ENCODE peak calls at places on chromosomes 2 and 18, in eight cellular contexts. N, M, E, I, V, J, O and P are unnamed samples. For H3K9me3, the result is how much of the 10 kb centered on the place peaks cover.

GRCh38 chr2:233353769-233354499 is at the start of gene DGKD:
- DNase-seq in O (peak), I (peak), V (peak), N (peak), J (peak), E (peak), M (peak), P (peak)

GRCh38 chr2:177908824-177909223 is 163.8 kb downstream of the PDE11A start:
- DNase-seq in J (no peak), N (no peak), V (no peak), I (no peak), E (no peak), M (no peak), O (no peak), P (no peak)

GRCh38 chr18:13548106-13548819 is 178.1 kb downstream of the FAM210A start:
- DNase-seq in N (no peak), J (no peak), E (no peak), I (no peak), O (no peak), M (no peak), V (no peak), P (no peak)

GRCh38 chr2:95376311-95377215 is 25.9 kb upstream of the FAHD2A start:
- DNase-seq in N (no peak), I (no peak), E (no peak), O (no peak), M (no peak), V (no peak), J (no peak), P (no peak)

GRCh38 chr2:68975844-68976243 is 1.4 kb downstream of the GKN1 start:
- DNase-seq in J (no peak), V (no peak), N (no peak), I (no peak), O (no peak), M (no peak), E (no peak), P (no peak)

GRCh38 chr2:241412144-241412543 is 56.1 kb downstream of the FARP2 start:
- DNase-seq in V (no peak), I (no peak), N (peak), J (peak), E (peak), M (no peak), O (peak), P (no peak)

GRCh38 chr18:44685296-44685695 is 4.6 kb downstream of the SETBP1 start:
- DNase-seq in N (no peak), V (no peak), I (no peak), J (no peak), M (no peak), E (no peak), O (no peak), P (no peak)

GRCh38 chr2:231245253-231246094 is 47.0 kb downstream of the ARMC9 start:
- DNase-seq in O (no peak), E (peak), M (no peak), N (no peak), J (no peak), V (no peak), I (no peak), P (peak)

GRCh38 chr2:113840463-113840975 is 49.4 kb upstream of the ACTR3 start:
- DNase-seq in E (no peak), O (no peak), I (no peak), N (no peak), J (no peak), M (no peak), V (no peak), P (no peak)

GRCh38 chr18:13530879-13531387 is 195.4 kb downstream of the FAM210A start:
- DNase-seq in V (peak), O (peak), N (peak), M (peak), I (peak), E (peak), J (peak), P (peak)

GRCh38 chr2:12070581-12070980 is 324.1 kb downstream of the LPIN1 start:
- DNase-seq in O (no peak), I (no peak), N (peak), V (no peak), E (no peak), M (no peak), J (no peak), P (no peak)

GRCh38 chr2:54083440-54083839 is 32.0 kb upstream of the ACYP2 start:
- DNase-seq in I (no peak), J (no peak), M (no peak), E (no peak), O (no peak), N (peak), V (no peak), P (no peak)

GRCh38 chr18:62282188-62282629 is 42.9 kb upstream of the TNFRSF11A start:
- DNase-seq in J (no peak), I (no peak), N (peak), V (no peak), M (no peak), O (no peak), E (peak), P (no peak)

GRCh38 chr2:144477943-144478283 is 42.0 kb downstream of the ZEB2 start:
- DNase-seq in I (no peak), N (peak), M (no peak), J (no peak), O (no peak), V (no peak), E (no peak), P (peak)

GRCh38 chr2:159462201-159462785 is 154.1 kb downstream of the BAZ2B start:
- DNase-seq in O (no peak), E (no peak), N (peak), J (no peak), V (no peak), I (no peak), M (no peak), P (no peak)

GRCh38 chr2:101140978-101141655 is 10.1 kb downstream of the TBC1D8 start:
- DNase-seq in M (no peak), I (no peak), O (no peak), V (no peak), J (no peak), E (peak), N (no peak), P (no peak)

GRCh38 chr2:207423886-207424285 is 105.9 kb upstream of the CREB1 start:
- DNase-seq in I (no peak), V (no peak), N (peak), O (no peak), M (peak), J (no peak), E (peak), P (no peak)

GRCh38 chr2:130911996-130912395 is 75.3 kb downstream of the ARHGEF4 start:
- DNase-seq in O (no peak), E (no peak), I (no peak), J (no peak), N (no peak), M (no peak), V (no peak), P (no peak)

GRCh38 chr2:4483050-4483449 is 779.7 kb downstream of the DCDC2C start:
- DNase-seq in V (no peak), M (no peak), J (no peak), E (no peak), N (no peak), I (no peak), O (no peak), P (no peak)

GRCh38 chr18:49878567-49878966 is 65.2 kb upstream of the ACAA2 start:
- DNase-seq in V (no peak), M (no peak), N (peak), I (no peak), E (no peak), O (no peak), J (no peak), P (no peak)

GRCh38 chr2:228180126-228181097 is 1.1 kb downstream of the SPHKAP start:
- DNase-seq in M (no peak), E (no peak), N (peak), J (no peak), I (peak), V (peak), O (no peak), P (no peak)

GRCh38 chr2:96538487-96539214 is 2.1 kb downstream of the ARID5A start:
- DNase-seq in O (peak), M (peak), E (no peak), N (peak), V (peak), I (no peak), J (no peak), P (no peak)

GRCh38 chr18:6328624-6329016 is 86.1 kb downstream of the L3MBTL4 start:
- DNase-seq in V (no peak), N (no peak), M (no peak), I (no peak), O (no peak), E (peak), J (no peak), P (no peak)

GRCh38 chr18:42164556-42164955 is 209.5 kb downstream of the PIK3C3 start:
- DNase-seq in E (no peak), O (no peak), M (no peak), N (peak), J (no peak), I (no peak), V (no peak), P (no peak)

GRCh38 chr2:60554649-60555065 is 1.2 kb upstream of the BCL11A start:
- DNase-seq in O (peak), J (no peak), N (no peak), I (peak), E (no peak), V (peak), M (no peak), P (no peak)

GRCh38 chr2:16386431-16386830 is 279.2 kb downstream of the CYRIA start:
- DNase-seq in N (no peak), I (no peak), E (no peak), V (no peak), M (no peak), O (no peak), J (no peak), P (no peak)

GRCh38 chr2:239109041-239109915 is 261.4 kb downstream of the TWIST2 start:
- DNase-seq in N (no peak), J (no peak), M (no peak), E (peak), I (no peak), O (peak), V (no peak), P (no peak)

GRCh38 chr18:26468931-26469340 is 79.4 kb downstream of the KCTD1 start:
- DNase-seq in N (no peak), M (no peak), J (no peak), V (peak), I (peak), E (peak), O (peak), P (peak)

GRCh38 chr2:224086226-224086911 is 47.3 kb upstream of the SERPINE2 start:
- DNase-seq in O (no peak), E (peak), V (no peak), M (no peak), N (peak), I (no peak), J (peak), P (no peak)

GRCh38 chr2:133789743-133790142 is 221.5 kb upstream of the NCKAP5 start:
- DNase-seq in J (no peak), E (no peak), N (no peak), V (no peak), M (no peak), I (no peak), O (peak), P (no peak)

GRCh38 chr2:64819774-64820688 is 166.3 kb upstream of the SERTAD2 start:
- DNase-seq in J (no peak), V (no peak), O (no peak), I (no peak), E (peak), N (peak), M (peak), P (peak)

GRCh38 chr2:216866515-216867095 is 6.7 kb upstream of the TNP1 start:
- DNase-seq in V (no peak), E (no peak), I (no peak), J (no peak), M (no peak), O (no peak), N (peak), P (no peak)
- H3K4me2 ChIP-seq in V (no peak), E (no peak), I (no peak), J (no peak), M (no peak), O (no peak), N (no peak), P (no peak)

GRCh38 chr18:55811964-55812363 is 224.0 kb upstream of the TCF4 start:
- DNase-seq in O (no peak), M (no peak), V (no peak), N (no peak), I (no peak), E (peak), J (no peak), P (no peak)
- H3K9me3 ChIP-seq in O (under half), M (under half), V (under half), N (under half), I (under half), E (under half), J (under half), P (under half)

GRCh38 chr18:33596178-33596854 is 18.3 kb downstream of the ASXL3 start:
- DNase-seq in V (no peak), J (no peak), N (peak), O (no peak), I (no peak), M (no peak), E (peak), P (no peak)
- TF ChIP-seq EZH2phosphoT487 in V (no peak), J (no peak), N (no peak), O (no peak), I (no peak), M (no peak), E (no peak), P (no peak)

DNA sequence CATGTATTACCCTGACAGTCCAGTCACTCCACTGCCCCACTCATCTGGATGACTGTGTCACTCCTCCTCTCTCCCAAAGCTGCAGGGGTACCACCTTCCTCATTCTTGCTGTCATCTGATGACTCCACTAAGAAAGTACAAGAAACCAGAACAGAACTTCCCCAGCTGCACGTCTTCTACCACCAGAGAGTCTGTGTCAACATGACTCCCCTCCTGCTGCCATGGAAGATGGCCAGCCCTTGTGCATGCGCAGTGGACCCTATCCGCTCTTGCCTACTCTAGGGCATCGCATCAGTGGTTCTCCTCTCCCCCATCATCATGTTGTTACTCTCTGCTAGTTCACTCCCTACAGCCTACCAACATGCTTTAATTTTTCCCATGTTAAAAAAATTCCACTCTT is 14.5 kb upstream of the ST8SIA3 start:
- DNase-seq in E (no peak), V (no peak), J (no peak), N (no peak), M (no peak), O (no peak), I (no peak), P (no peak)
- H3K4me2 ChIP-seq in E (no peak), V (no peak), J (no peak), N (no peak), M (no peak), O (no peak), I (no peak), P (no peak)

GRCh38 chr18:38575023-38575422 is 1009.4 kb upstream of the CELF4 start:
- DNase-seq in J (no peak), I (no peak), O (no peak), M (peak), N (no peak), E (no peak), V (no peak), P (no peak)

GRCh38 chr18:38576349-38576748 is 1010.8 kb upstream of the CELF4 start:
- DNase-seq in N (no peak), O (no peak), E (no peak), J (no peak), M (peak), I (no peak), V (no peak), P (no peak)

GRCh38 chr18:38575648-38576047 is 1010.0 kb upstream of the CELF4 start:
- DNase-seq in O (no peak), J (no peak), M (peak), N (no peak), I (no peak), E (no peak), V (no peak), P (no peak)

GRCh38 chr18:38579764-38580163 is 1014.2 kb upstream of the CELF4 start:
- DNase-seq in E (no peak), N (no peak), J (no peak), M (no peak), O (no peak), I (no peak), V (no peak), P (no peak)

GRCh38 chr18:38576915-38577314 is 1011.3 kb upstream of the CELF4 start:
- DNase-seq in I (no peak), J (no peak), N (no peak), O (no peak), V (no peak), M (peak), E (no peak), P (no peak)
- H3K9me3 ChIP-seq in I (under half), J (under half), N (under half), O (under half), V (under half), M (under half), E (under half), P (under half)

GRCh38 chr2:220337611-220338440 is 710.4 kb downstream of the SLC4A3 start:
- DNase-seq in O (no peak), J (no peak), E (no peak), V (no peak), M (no peak), N (no peak), I (no peak), P (no peak)
- TF ChIP-seq EZH2phosphoT487 in O (no peak), J (no peak), E (no peak), V (no peak), M (no peak), N (no peak), I (no peak), P (no peak)